ENCODE peak calls at places on chromosomes 12 and 14, in ten cellular contexts. V is IMR-90; A is stimulated activated CD4-positive, alpha-beta T cell treated with anti-CD3 and anti-CD28 coated beads, Interleukin-1b, Interleukin-23, amount 100 ng/mL, for 24 hours; Q is GM12865; I is amniotic stem cell; K is HS-5; R is activated CD4-positive, alpha-beta memory T cell treated with anti-CD3 and anti-CD28 coated beads, Interleukin-2, amount 10 ng/mL, durations not matched to agents 7 days and 5 days; H is T-helper 2 cell; S is NCI-H1105; F is heart left ventricle. X is an unnamed sample.

GRCh38 chr14:99215277-99215676 is 56.7 kb downstream of the BCL11B start:
- DNase-seq in V (no peak), F (no peak), A (no peak), S (no peak), Q (no peak), I (peak; percentile 62), H (no peak), R (no peak), K (no peak), X (no peak)

GRCh38 chr14:91890291-91890749 is 23.0 kb upstream of the TC2N start:
- DNase-seq in V (no peak), I (no peak), S (no peak), H (no peak), F (no peak), K (no peak), R (no peak), A (no peak), Q (no peak), X (no peak)

GRCh38 chr12:64900540-64900939 is 76.1 kb downstream of the TBC1D30 start:
- DNase-seq in K (peak; percentile 69), A (no peak), S (no peak), Q (no peak), I (no peak), R (no peak), F (no peak), H (no peak), V (peak; percentile 76), X (peak; percentile 84)

GRCh38 chr12:41509655-41510054 is 321.5 kb downstream of the PDZRN4 start:
- DNase-seq in A (no peak), Q (no peak), R (no peak), F (no peak), I (no peak), K (no peak), H (no peak), V (no peak), S (no peak), X (no peak)

GRCh38 chr12:79566452-79566851 is 124.3 kb downstream of the PAWR start:
- DNase-seq in H (no peak), A (no peak), V (peak; percentile 24), S (no peak), Q (no peak), I (no peak), K (no peak), R (no peak), F (no peak), X (no peak)

GRCh38 chr14:79510659-79511058 is 700.6 kb downstream of the DIO2 start:
- DNase-seq in R (no peak), V (peak; percentile 65), F (no peak), Q (no peak), A (no peak), H (no peak), S (no peak), K (no peak), I (no peak), X (peak; percentile 61)

GRCh38 chr14:88868558-88869159 is 44.2 kb downstream of the TTC8 start:
- DNase-seq in Q (peak; percentile 34), H (no peak), K (no peak), R (no peak), A (no peak), S (peak; percentile 49), F (no peak), I (no peak), V (peak; percentile 23), X (peak; percentile 12)

GRCh38 chr12:53999596-54000104 is 311 bp upstream of the HOXC9 start:
- DNase-seq in K (peak; percentile 78), A (no peak), S (peak; percentile 68), H (no peak), R (no peak), I (no peak), F (no peak), V (peak; percentile 31), Q (no peak), X (peak; percentile 69)

GRCh38 chr12:75890660-75891059 is 140.9 kb downstream of the PHLDA1 start:
- DNase-seq in R (no peak), S (no peak), K (no peak), V (no peak), H (no peak), F (no peak), A (no peak), I (no peak), Q (no peak), X (no peak)

GRCh38 chr14:96227428-96227827 is 22.8 kb downstream of the BDKRB2 start:
- DNase-seq in V (no peak), I (no peak), R (no peak), S (no peak), H (no peak), F (no peak), A (no peak), K (no peak), Q (no peak), X (no peak)

GRCh38 chr12:47722136-47722834 is 3.0 kb downstream of the ENDOU start:
- DNase-seq in R (no peak), V (no peak), H (no peak), K (no peak), I (no peak), F (no peak), Q (no peak), S (no peak), A (no peak), X (no peak)

GRCh38 chr12:53757095-53757770 is 5.5 kb upstream of the CISTR start:
- DNase-seq in K (no peak), H (peak; percentile 66), Q (peak; percentile 91), A (peak; percentile 80), R (peak; percentile 88), V (peak; percentile 55), F (peak; percentile 79), I (no peak), S (peak; percentile 18), X (peak; percentile 60)

GRCh38 chr12:96774501-96775256 is 132.4 kb upstream of the NEDD1 start:
- DNase-seq in S (no peak), A (no peak), V (peak; percentile 27), I (no peak), Q (no peak), F (no peak), H (no peak), K (peak; percentile 48), R (no peak), X (peak; percentile 77)

GRCh38 chr12:93468008-93468371 is 676 bp downstream of the MRPL42 start:
- DNase-seq in A (no peak), F (no peak), H (no peak), I (no peak), K (no peak), V (no peak), S (no peak), R (no peak), Q (peak; percentile 31), X (no peak)

GRCh38 chr12:98235301-98235700 is 280.1 kb upstream of the TMPO start:
- DNase-seq in K (no peak), R (no peak), I (no peak), F (no peak), S (no peak), A (no peak), V (no peak), H (no peak), Q (no peak), X (no peak)

GRCh38 chr14:36996133-36996856 is 176.1 kb downstream of the SLC25A21 start:
- DNase-seq in A (no peak), V (peak; percentile 68), I (no peak), Q (no peak), H (no peak), F (no peak), R (no peak), S (no peak), K (peak; percentile 26), X (peak; percentile 78)

GRCh38 chr12:132167610-132168310 is 23.5 kb downstream of the NOC4L start:
- DNase-seq in I (no peak), K (no peak), A (no peak), V (no peak), R (no peak), F (peak; percentile 7), H (peak; percentile 0), S (no peak), Q (no peak), X (no peak)

GRCh38 chr12:131413006-131413405 is 297.9 kb upstream of the SFSWAP start:
- DNase-seq in A (no peak), S (no peak), V (no peak), Q (no peak), I (no peak), K (no peak), R (no peak), F (no peak), H (no peak), X (no peak)

GRCh38 chr12:54360717-54361456 is 3.4 kb downstream of the GPR84 start:
- DNase-seq in S (peak; percentile 46), V (peak; percentile 82), Q (peak; percentile 70), F (peak; percentile 82), K (no peak), H (peak; percentile 25), A (no peak), I (peak; percentile 46), R (peak; percentile 66), X (peak; percentile 62)

GRCh38 chr14:89899917-89900680 is 54.4 kb downstream of the EFCAB11 start:
- DNase-seq in F (no peak), H (no peak), R (no peak), V (peak; percentile 49), K (no peak), S (peak; percentile 19), A (no peak), I (no peak), Q (peak; percentile 54), X (peak; percentile 45)

GRCh38 chr12:14564336-14564959 is 3.2 kb downstream of the PLBD1 start:
- DNase-seq in I (no peak), H (no peak), S (no peak), R (no peak), Q (no peak), A (no peak), F (no peak), V (no peak), K (no peak), X (no peak)

GRCh38 chr14:24734917-24735500 is 101.0 kb upstream of the GZMB start:
- DNase-seq in K (peak; percentile 47), I (peak; percentile 49), V (peak; percentile 69), A (no peak), H (no peak), R (no peak), S (peak; percentile 71), Q (peak; percentile 70), F (no peak), X (peak; percentile 70)

GRCh38 chr14:61608245-61609142 is 86.8 kb upstream of the HIF1A start:
- DNase-seq in R (no peak), A (no peak), F (no peak), Q (no peak), S (peak; percentile 97), H (no peak), I (no peak), V (peak; percentile 52), K (no peak), X (no peak)

GRCh38 chr12:15710860-15711510 is 78.2 kb downstream of the EPS8 start:
- DNase-seq in H (no peak), A (no peak), K (no peak), S (no peak), I (no peak), V (no peak), Q (no peak), F (no peak), R (no peak), X (no peak)

GRCh38 chr12:11085419-11085818 is 6.7 kb downstream of the TAS2R43 start:
- DNase-seq in V (no peak), F (no peak), K (peak; percentile 29), I (no peak), H (no peak), A (no peak), R (no peak), S (no peak), Q (no peak), X (no peak)

GRCh38 chr14:102185360-102185759 is 45.7 kb downstream of the WDR20 start:
- DNase-seq in H (no peak), F (no peak), K (no peak), I (no peak), V (no peak), Q (no peak), A (no peak), R (no peak), S (no peak), X (no peak)

GRCh38 chr12:116497051-116497529 is 62.1 kb upstream of the MAP1LC3B2 start:
- DNase-seq in S (no peak), K (no peak), Q (no peak), H (no peak), F (no peak), I (no peak), R (no peak), V (no peak), A (no peak), X (no peak)

GRCh38 chr14:36655963-36656768 is 5.5 kb upstream of the PAX9 start:
- DNase-seq in V (no peak), F (no peak), Q (no peak), I (no peak), K (no peak), R (no peak), A (no peak), S (no peak), H (no peak), X (peak; percentile 16)